ENCODE peak calls at places on chromosomes 2 and 18, in five cellular contexts. P, D, X, S and C are unnamed samples.

GRCh38 chr2:40034801-40035200 is 255.7 kb upstream of the THUMPD2 start:
- DNase-seq in P (peak; percentile 44), D (no peak), X (no peak), S (no peak), C (no peak)

GRCh38 chr2:9809448-9810088 is 33.7 kb upstream of the TAF1B start:
- DNase-seq in P (no peak), D (peak; percentile 53), X (peak; percentile 47), S (peak; percentile 63), C (no peak)

GRCh38 chr2:161710131-161710915 is 86.1 kb downstream of the SLC4A10 start:
- DNase-seq in P (no peak), D (no peak), X (no peak), S (no peak), C (no peak)

GRCh38 chr18:47932170-47932569 is 1.7 kb upstream of the SMAD2 start:
- DNase-seq in P (no peak), D (no peak), X (no peak), S (no peak), C (no peak)

GRCh38 chr2:196101325-196101981 is 32.8 kb upstream of the DNAH7 start:
- DNase-seq in P (peak; percentile 74), D (no peak), X (no peak), S (no peak), C (no peak)

GRCh38 chr2:37493425-37493824 is 149.0 kb downstream of the QPCT start:
- DNase-seq in P (no peak), D (no peak), X (no peak), S (no peak), C (no peak)

GRCh38 chr2:44817673-44818335 is 123.7 kb upstream of the SIX3 start:
- DNase-seq in P (no peak), D (no peak), X (no peak), S (no peak), C (no peak)

GRCh38 chr18:5145168-5145857 is 51.7 kb downstream of the AKAIN1 start:
- DNase-seq in P (no peak), D (no peak), X (no peak), S (no peak), C (no peak)

GRCh38 chr2:234991793-234992192 is 40.0 kb downstream of the SH3BP4 start:
- DNase-seq in P (no peak), D (no peak), X (no peak), S (peak; percentile 51), C (no peak)

GRCh38 chr18:55096261-55097026 is 137.2 kb upstream of the CCDC68 start:
- DNase-seq in P (peak; percentile 72), D (peak; percentile 31), X (no peak), S (no peak), C (peak; percentile 7)

GRCh38 chr2:224023188-224023587 is 15.9 kb downstream of the SERPINE2 start:
- DNase-seq in P (peak; percentile 76), D (no peak), X (no peak), S (no peak), C (no peak)

GRCh38 chr2:69989422-69990128 is 28.1 kb upstream of the ASPRV1 start:
- DNase-seq in P (no peak), D (peak; percentile 29), X (no peak), S (peak; percentile 61), C (no peak)

GRCh38 chr2:19844750-19845149 is 57.0 kb downstream of the TTC32 start:
- DNase-seq in P (no peak), D (no peak), X (no peak), S (peak; percentile 49), C (no peak)

GRCh38 chr2:175730025-175730424 is 272.0 kb downstream of the LNPK start:
- DNase-seq in P (no peak), D (no peak), X (no peak), S (no peak), C (no peak)

GRCh38 chr2:72990695-72991438 is 73.5 kb downstream of the EMX1 start:
- DNase-seq in P (no peak), D (peak; percentile 43), X (peak; percentile 14), S (peak; percentile 24), C (no peak)

GRCh38 chr2:58427572-58428285 is 186.6 kb upstream of the FANCL start:
- DNase-seq in P (peak; percentile 15), D (peak; percentile 40), X (peak; percentile 68), S (no peak), C (no peak)

DNA sequence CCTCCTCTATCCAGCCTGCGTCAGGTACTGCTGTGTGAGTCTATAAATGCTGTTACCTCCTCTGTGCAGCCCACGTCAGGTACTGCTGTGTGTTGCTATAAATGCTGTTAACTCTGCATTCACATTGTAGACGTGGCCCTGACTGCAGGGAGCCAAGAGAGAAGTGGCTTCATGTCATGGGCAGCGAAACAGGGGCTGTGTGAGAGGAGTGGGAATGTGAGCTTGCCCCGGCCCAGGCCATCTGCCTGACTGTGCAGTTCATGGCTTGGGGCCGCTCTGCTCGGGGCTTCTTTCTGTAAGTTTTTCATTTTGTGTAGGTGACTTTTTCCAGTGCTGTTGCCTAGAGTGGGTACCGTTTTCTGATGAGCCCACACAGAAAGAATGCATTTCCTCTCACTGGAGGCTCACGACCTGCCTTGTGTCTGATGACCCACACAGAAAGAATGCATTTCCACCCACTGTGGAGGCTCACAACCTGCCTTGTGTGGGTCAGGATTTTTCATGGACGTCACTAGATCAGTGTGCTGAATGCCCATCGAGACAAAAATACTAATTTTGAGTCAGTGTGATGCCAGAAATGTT is 104.5 kb downstream of the SNTG2 start:
- DNase-seq in P (peak; percentile 93), D (peak; percentile 41), X (no peak), S (no peak), C (no peak)
- H3K4me3 ChIP-seq in P (no peak overlapping the region), D (no peak overlapping the region), X (no peak overlapping the region), S (no peak overlapping the region), C (no peak overlapping the region)

GRCh38 chr2:124585277-124585676 is 560.2 kb downstream of the CNTNAP5 start:
- DNase-seq in P (no peak), D (no peak), X (no peak), S (no peak), C (no peak)

GRCh38 chr2:124586210-124586609 is 561.1 kb downstream of the CNTNAP5 start:
- DNase-seq in P (no peak), D (no peak), X (no peak), S (no peak), C (no peak)

GRCh38 chr2:124586835-124587234 is 561.7 kb downstream of the CNTNAP5 start:
- DNase-seq in P (no peak), D (no peak), X (no peak), S (no peak), C (no peak)

GRCh38 chr2:124590001-124590400 is 564.9 kb downstream of the CNTNAP5 start:
- DNase-seq in P (no peak), D (no peak), X (no peak), S (no peak), C (no peak)
- H3K4me3 ChIP-seq in P (no peak overlapping the region), D (no peak overlapping the region), X (no peak overlapping the region), S (no peak overlapping the region), C (no peak overlapping the region)

GRCh38 chr2:85231952-85232351 is 95.8 kb downstream of the TGOLN2 start:
- DNase-seq in P (no peak), D (peak; percentile 60), X (no peak), S (no peak), C (no peak)

GRCh38 chr2:85236107-85236506 is 91.7 kb downstream of the TGOLN2 start:
- DNase-seq in P (no peak), D (no peak), X (no peak), S (no peak), C (no peak)

GRCh38 chr2:85237849-85238570 is 89.8 kb downstream of the TGOLN2 start:
- DNase-seq in P (no peak), D (peak; percentile 87), X (peak; percentile 69), S (no peak), C (no peak)

GRCh38 chr2:85235281-85235680 is 92.5 kb downstream of the TGOLN2 start:
- DNase-seq in P (no peak), D (no peak), X (no peak), S (no peak), C (no peak)

DNA sequence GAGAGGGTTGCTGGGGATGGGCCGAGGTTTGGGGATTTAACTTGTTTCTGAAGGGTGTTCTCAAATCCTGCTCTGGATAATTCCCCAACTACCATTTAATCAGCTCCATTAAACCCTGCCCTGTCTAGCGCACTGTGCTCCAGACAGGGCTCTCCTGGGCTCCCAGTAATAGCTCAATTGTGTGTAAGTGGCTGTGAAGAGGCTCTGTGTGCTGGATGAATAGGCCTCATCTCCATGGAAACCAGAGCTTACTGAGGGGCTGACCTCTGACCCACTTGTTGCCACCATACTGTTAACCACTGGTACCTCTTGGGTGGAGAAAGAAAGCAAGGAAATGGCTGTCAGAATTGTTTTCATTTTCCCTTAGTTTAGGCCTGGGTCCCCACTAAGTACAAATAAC is 92.9 kb downstream of the TGOLN2 start:
- DNase-seq in P (no peak), D (no peak), X (no peak), S (no peak), C (no peak)
- H3K4me3 ChIP-seq in P (no peak overlapping the region), D (no peak overlapping the region), X (no peak overlapping the region), S (no peak overlapping the region), C (no peak overlapping the region)

GRCh38 chr2:15559379-15559778 is 1.8 kb downstream of the NBAS start:
- DNase-seq in P (no peak), D (no peak), X (no peak), S (no peak), C (no peak)
- H3K4me3 ChIP-seq in P (peak overlapping the region; percentile 90), D (no peak overlapping the region), X (peak overlapping the region; percentile 82), S (no peak overlapping the region), C (peak overlapping the region; percentile 66)